ENCODE peak calls at places on chromosomes 11 and 22, in five cellular contexts. O is right lobe of liver, D is endothelial cell, C is AG10803, T is RWPE1. J is an unnamed sample.

GRCh38 chr11:47916361-47916841 is 64.0 kb upstream of the PTPRJ start:
- DNase-seq in O (no peak), D (no peak), C (peak; percentile 21), T (no peak), J (no peak)

GRCh38 chr11:67381244-67381972 is 8.0 kb upstream of the CLCF1 start:
- DNase-seq in O (no peak), D (no peak), C (no peak), T (no peak), J (no peak)

GRCh38 chr11:115545811-115546210 is 41.6 kb upstream of the CADM1 start:
- DNase-seq in O (no peak), D (no peak), C (no peak), T (no peak), J (no peak)

GRCh38 chr11:126135182-126136176 is 72.8 kb upstream of the CDON start:
- DNase-seq in O (no peak), D (no peak), C (peak; percentile 67), T (no peak), J (no peak)

GRCh38 chr11:59573216-59573615 is 42.4 kb downstream of the OSBP start:
- DNase-seq in O (no peak), D (no peak), C (peak; percentile 90), T (peak; percentile 34), J (no peak)

GRCh38 chr11:64204464-64204989 is 2.0 kb upstream of the FERMT3 start:
- DNase-seq in O (peak; percentile 81), D (peak; percentile 64), C (peak; percentile 95), T (peak; percentile 89), J (peak; percentile 87)

GRCh38 chr22:30947821-30948454 is 20.6 kb downstream of the MORC2 start:
- DNase-seq in O (no peak), D (no peak), C (peak; percentile 71), T (peak; percentile 13), J (no peak)

GRCh38 chr11:131234146-131234680 is 136.2 kb upstream of the NTM start:
- DNase-seq in O (no peak), D (no peak), C (no peak), T (no peak), J (no peak)

GRCh38 chr11:30488304-30488998 is 97.7 kb downstream of the MPPED2 start:
- DNase-seq in O (peak; percentile 72), D (no peak), C (peak; percentile 6), T (no peak), J (no peak)

GRCh38 chr22:17101475-17102296 is 16.9 kb downstream of the IL17RA start:
- DNase-seq in O (no peak), D (no peak), C (no peak), T (no peak), J (no peak)

GRCh38 chr11:120352405-120352804 is 16.2 kb downstream of the ARHGEF12 start:
- DNase-seq in O (no peak), D (no peak), C (no peak), T (no peak), J (no peak)

GRCh38 chr11:31769241-31769640 is 41.9 kb downstream of the PAX6 start:
- DNase-seq in O (no peak), D (no peak), C (no peak), T (no peak), J (no peak)

GRCh38 chr22:45540122-45540521 is 37.4 kb downstream of the FBLN1 start:
- DNase-seq in O (no peak), D (no peak), C (no peak), T (no peak), J (no peak)

GRCh38 chr11:38491986-38492385 is 1894.0 kb upstream of the RAG2 start:
- DNase-seq in O (no peak), D (no peak), C (no peak), T (no peak), J (no peak)

GRCh38 chr11:102573851-102574250 is 43.3 kb upstream of the MMP7 start:
- DNase-seq in O (no peak), D (no peak), C (peak; percentile 6), T (peak; percentile 15), J (no peak)

GRCh38 chr11:102546427-102546826 is 15.9 kb upstream of the MMP7 start:
- DNase-seq in O (no peak), D (no peak), C (no peak), T (no peak), J (no peak)

GRCh38 chr11:2302844-2303626 is 1.2 kb downstream of the TSPAN32 start:
- DNase-seq in O (peak; percentile 76), D (no peak), C (no peak), T (no peak), J (peak; percentile 24)

GRCh38 chr11:9755561-9755960 is 91.7 kb downstream of the SWAP70 start:
- DNase-seq in O (no peak), D (no peak), C (peak; percentile 91), T (no peak), J (no peak)

GRCh38 chr11:130894322-130895025 is 21.8 kb downstream of the SNX19 start:
- DNase-seq in O (peak; percentile 65), D (peak; percentile 78), C (peak; percentile 67), T (peak; percentile 35), J (peak; percentile 81)

GRCh38 chr11:63866211-63866610 is 27.3 kb downstream of the MARK2 start:
- DNase-seq in O (peak; percentile 64), D (no peak), C (peak; percentile 66), T (no peak), J (peak; percentile 95)

GRCh38 chr22:38971202-38971601 is 10.9 kb upstream of the APOBEC3B start:
- DNase-seq in O (no peak), D (no peak), C (no peak), T (no peak), J (no peak)

GRCh38 chr11:61955416-61956135 is 5.4 kb downstream of the BEST1 start:
- DNase-seq in O (no peak), D (no peak), C (peak; percentile 21), T (no peak), J (peak; percentile 57)

GRCh38 chr11:11230802-11231562 is 122.1 kb downstream of the CSNK2A3 start:
- DNase-seq in O (no peak), D (peak; percentile 58), C (no peak), T (no peak), J (peak; percentile 50)

GRCh38 chr11:77029829-77030228 is 4.4 kb upstream of the B3GNT6 start:
- DNase-seq in O (no peak), D (no peak), C (no peak), T (no peak), J (no peak)

GRCh38 chr11:2530855-2531200 is 86.0 kb downstream of the KCNQ1 start:
- DNase-seq in O (peak; percentile 39), D (no peak), C (no peak), T (no peak), J (no peak)

GRCh38 chr11:2685051-2685450 is 14.7 kb downstream of the KCNQ1OT1 start:
- DNase-seq in O (no peak), D (no peak), C (no peak), T (no peak), J (no peak)

GRCh38 chr22:19450363-19451175 is 3.1 kb upstream of the C22orf39 start:
- DNase-seq in O (no peak), D (no peak), C (no peak), T (no peak), J (no peak)

GRCh38 chr22:19448739-19449421 is 1.4 kb upstream of the C22orf39 start:
- DNase-seq in O (no peak), D (no peak), C (no peak), T (no peak), J (peak; percentile 77)

GRCh38 chr22:19448076-19448607 is 631 bp upstream of the C22orf39 start:
- DNase-seq in O (peak; percentile 55), D (peak; percentile 24), C (peak; percentile 55), T (peak; percentile 62), J (peak; percentile 52)

GRCh38 chr22:19447388-19448075 is at the start of gene C22orf39:
- DNase-seq in O (peak; percentile 93), D (peak; percentile 82), C (peak; percentile 92), T (peak; percentile 93), J (peak; percentile 91)

DNA sequence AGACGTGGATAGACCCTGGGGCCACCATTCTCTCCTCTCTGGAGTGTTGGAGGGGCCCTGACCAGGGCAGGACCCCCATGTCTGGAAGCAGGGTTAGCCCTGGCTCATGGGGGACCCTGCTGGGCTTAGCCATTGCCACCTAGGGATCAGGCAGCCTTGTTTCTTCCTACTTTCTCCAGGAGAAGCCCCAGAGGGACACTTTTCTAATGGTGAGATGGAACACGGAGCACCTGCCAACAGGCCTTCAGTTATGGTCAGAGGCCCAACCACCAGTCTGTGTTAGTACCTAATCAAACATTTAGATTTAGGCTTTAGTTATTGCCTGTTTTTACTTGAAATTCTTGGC is 1.9 kb upstream of the C22orf39 start:
- DNase-seq in O (no peak), D (no peak), C (no peak), T (no peak), J (no peak)
- TF ChIP-seq CTCF in O (no peak), D (no peak), C (no peak), T (no peak), J (no peak)

GRCh38 chr11:33736148-33736809 is at the start of gene CD59:
- DNase-seq in O (peak; percentile 99), D (peak; percentile 96), C (peak; percentile 91), T (peak; percentile 94), J (peak; percentile 90)
- TF ChIP-seq CTCF in O (no peak), D (no peak), C (no peak), T (no peak), J (no peak)

DNA sequence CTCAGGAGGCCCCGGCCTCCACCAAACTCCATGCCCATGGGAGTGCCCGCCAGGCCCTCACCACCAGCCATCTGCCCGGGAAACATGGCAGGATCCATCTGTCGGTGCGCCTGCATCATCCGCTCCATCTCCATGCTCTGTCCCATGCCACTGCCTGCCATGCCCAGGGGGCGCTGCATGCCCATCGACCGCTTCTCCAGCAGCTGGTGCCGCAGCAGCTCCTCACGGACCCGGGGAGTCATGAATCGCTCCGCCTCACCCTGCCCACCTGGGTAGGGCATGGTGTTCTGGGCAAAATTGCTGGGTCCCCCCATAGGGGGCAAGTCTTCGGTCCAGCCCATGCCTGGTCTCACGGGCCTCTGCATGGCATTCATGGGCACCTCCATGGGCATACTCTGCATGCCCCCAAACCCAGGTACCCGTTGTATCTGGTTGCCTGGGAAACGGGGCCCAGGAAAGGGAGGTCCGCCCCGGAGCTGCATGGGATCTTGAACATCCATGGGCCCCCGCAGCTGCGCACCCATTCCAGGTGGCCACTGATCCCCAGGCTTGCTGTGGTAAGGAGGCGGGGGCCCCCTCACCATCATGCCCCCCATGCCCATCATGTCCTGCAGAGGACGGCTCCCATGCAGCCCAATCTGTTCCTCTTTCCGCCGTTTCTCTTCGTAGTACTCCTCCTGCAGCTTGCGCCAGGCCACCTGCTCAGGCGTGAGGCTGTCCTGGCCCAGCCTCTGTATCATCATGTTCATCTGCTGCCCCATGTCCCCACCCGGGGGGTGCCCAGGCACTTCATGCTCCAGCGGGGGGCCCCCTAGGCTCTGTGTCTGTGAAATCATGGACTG is 18.0 kb downstream of the CXCR5 start:
- DNase-seq in O (no peak), D (no peak), C (no peak), T (no peak), J (no peak)
- TF ChIP-seq CTCF in O (no peak), D (no peak), C (peak; percentile 16), T (no peak), J (no peak)

DNA sequence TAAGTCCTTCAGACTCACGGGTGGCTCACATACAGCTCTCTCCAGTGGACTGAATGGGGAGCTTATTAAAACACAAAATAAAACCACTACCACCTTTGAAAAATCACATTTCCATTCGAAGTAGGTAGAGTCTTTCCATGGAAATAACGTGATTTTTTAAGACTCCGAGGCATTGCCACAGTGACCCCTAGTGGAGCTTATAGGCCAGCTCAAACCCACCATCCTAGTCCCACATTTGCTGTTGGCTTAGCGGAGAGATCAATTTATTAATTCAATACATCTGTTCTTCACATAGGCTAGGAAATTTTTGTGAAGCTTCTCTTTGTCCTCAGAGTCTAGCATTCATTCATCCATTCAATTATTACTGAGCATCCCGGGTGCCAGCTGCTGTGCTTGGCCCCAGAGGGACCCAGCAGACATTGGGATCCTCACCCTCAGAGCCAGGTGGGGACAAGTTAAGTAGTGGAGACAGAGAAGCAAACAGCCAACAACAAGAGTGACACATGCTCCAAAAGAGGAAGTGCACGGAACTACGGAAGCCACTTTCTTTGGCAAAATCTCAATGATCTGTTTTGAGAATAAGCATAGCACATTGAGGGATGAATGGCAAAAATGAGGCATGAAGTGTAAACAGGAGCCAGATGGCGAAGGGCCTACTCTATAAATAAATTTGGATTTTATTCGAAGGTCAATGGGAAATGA is 10.2 kb upstream of the P4HA3 start:
- DNase-seq in O (no peak), D (peak; percentile 38), C (peak; percentile 71), T (no peak), J (peak; percentile 42)
- TF ChIP-seq CTCF in O (peak; percentile 44), D (peak; percentile 61), C (peak; percentile 54), T (no peak), J (peak; percentile 70)

J was measured in activated CD8-positive, alpha-beta T cell treated with anti-CD3 and anti-CD28 coated beads for 36 hours.